ENCODE peak calls at places on chromosomes 5 and 9, in four cellular contexts. F is CD4-positive, CD25-positive, alpha-beta regulatory T cell; A is ascending aorta; O is sigmoid colon. W is an unnamed sample.

GRCh38 chr5:83360573-83360972 is 111.0 kb upstream of the VCAN start:
- DNase-seq in O (no peak), A (no peak), F (no peak), W (no peak)

GRCh38 chr9:5375091-5375490 is 35.4 kb upstream of the RLN1 start:
- DNase-seq in F (no peak), O (no peak), A (no peak), W (no peak)

GRCh38 chr5:109703827-109704226 is 14.1 kb downstream of the MAN2A1 start:
- DNase-seq in A (no peak), F (no peak), O (no peak), W (no peak)

GRCh38 chr5:83991566-83992224 is 271.0 kb upstream of the HAPLN1 start:
- DNase-seq in F (no peak), O (no peak), A (no peak), W (no peak)

GRCh38 chr9:135066291-135066690 is 21.2 kb upstream of the OLFM1 start:
- DNase-seq in A (no peak), O (peak), F (no peak), W (peak)

GRCh38 chr9:133126697-133127339 is 5.8 kb upstream of the RALGDS start:
- DNase-seq in F (no peak), A (no peak), O (no peak), W (no peak)

GRCh38 chr5:142618125-142618524 is 67.8 kb downstream of the FGF1 start:
- DNase-seq in F (no peak), O (no peak), A (no peak), W (no peak)

GRCh38 chr5:61228691-61229280 is 66.5 kb upstream of the SMIM15 start:
- DNase-seq in F (no peak), O (no peak), A (no peak), W (no peak)

GRCh38 chr5:67774796-67775195 is 440.8 kb upstream of the PIK3R1 start:
- DNase-seq in O (no peak), F (no peak), A (no peak), W (no peak)
- H3K27ac ChIP-seq in O (no peak), F (no peak), A (no peak), W (peak)

GRCh38 chr5:172869734-172870133 is 35.7 kb downstream of the ERGIC1 start:
- DNase-seq in A (no peak), F (no peak), O (no peak), W (no peak)
- H3K27ac ChIP-seq in A (peak), F (no peak), O (peak), W (peak)

GRCh38 chr9:137456864-137457405 is 2.2 kb downstream of the NSMF start:
- DNase-seq in O (no peak), A (no peak), F (no peak), W (peak)
- H3K27ac ChIP-seq in O (no peak), A (peak), F (no peak), W (no peak)

GRCh38 chr5:172553838-172554344 is 87.2 kb upstream of the NEURL1B start:
- DNase-seq in F (no peak), A (no peak), O (peak), W (no peak)
- H3K27ac ChIP-seq in F (no peak), A (no peak), O (peak), W (no peak)

GRCh38 chr9:8960254-8960653 is 1160.7 kb upstream of the DMAC1 start:
- DNase-seq in A (no peak), F (no peak), O (no peak), W (no peak)

GRCh38 chr9:8958358-8958757 is 1158.8 kb upstream of the DMAC1 start:
- DNase-seq in O (no peak), F (no peak), A (no peak), W (no peak)

GRCh38 chr9:8963882-8964281 is 1164.3 kb upstream of the DMAC1 start:
- DNase-seq in O (no peak), F (no peak), A (no peak), W (no peak)

GRCh38 chr9:8961186-8961666 is 1161.6 kb upstream of the DMAC1 start:
- DNase-seq in O (peak), A (no peak), F (no peak), W (no peak)

GRCh38 chr9:8962084-8962483 is 1162.5 kb upstream of the DMAC1 start:
- DNase-seq in A (no peak), F (no peak), O (no peak), W (no peak)
- H3K27ac ChIP-seq in A (no peak), F (no peak), O (no peak), W (no peak)